ENCODE peak calls at places on chromosomes 11 and 22, in nine cellular contexts. One of them, this sample, is unnamed.

GRCh38 chr11:65121447-65121864 is 478 bp downstream of the FAU start:
- DNase-seq in stimulated activated naive CD4-positive, alpha-beta T cell: no peak
- DNase-seq in RPMI7951: no peak
- DNase-seq in activated T-cell treated with anti-CD3 and anti-CD28 coated beads for 1 hour: no peak
- DNase-seq in suprapubic skin: peak
- DNase-seq in erythroblast: peak
- DNase-seq in endothelial cell: peak
- DNase-seq in cardiac fibroblast: no peak
- DNase-seq in left cardiac atrium: no peak
- DNase-seq in this sample: no peak

GRCh38 chr22:31556627-31557203 is 60.4 kb downstream of the SFI1 start:
- DNase-seq in endothelial cell: peak
- DNase-seq in suprapubic skin: no peak
- DNase-seq in cardiac fibroblast: peak
- DNase-seq in left cardiac atrium: no peak
- DNase-seq in stimulated activated naive CD4-positive, alpha-beta T cell: no peak
- DNase-seq in erythroblast: peak
- DNase-seq in activated T-cell treated with anti-CD3 and anti-CD28 coated beads for 1 hour: no peak
- DNase-seq in RPMI7951: peak
- DNase-seq in this sample: no peak

GRCh38 chr11:118625036-118625690 is 17.7 kb downstream of the PHLDB1 start:
- DNase-seq in stimulated activated naive CD4-positive, alpha-beta T cell: no peak
- DNase-seq in endothelial cell: no peak
- DNase-seq in activated T-cell treated with anti-CD3 and anti-CD28 coated beads for 1 hour: no peak
- DNase-seq in cardiac fibroblast: no peak
- DNase-seq in left cardiac atrium: no peak
- DNase-seq in suprapubic skin: no peak
- DNase-seq in erythroblast: no peak
- DNase-seq in RPMI7951: no peak
- DNase-seq in this sample: no peak

GRCh38 chr11:65565624-65566453 is 4.4 kb upstream of the ZNRD2 start:
- DNase-seq in stimulated activated naive CD4-positive, alpha-beta T cell: no peak
- DNase-seq in cardiac fibroblast: peak
- DNase-seq in endothelial cell: no peak
- DNase-seq in left cardiac atrium: no peak
- DNase-seq in RPMI7951: no peak
- DNase-seq in erythroblast: no peak
- DNase-seq in activated T-cell treated with anti-CD3 and anti-CD28 coated beads for 1 hour: no peak
- DNase-seq in suprapubic skin: no peak
- DNase-seq in this sample: no peak

GRCh38 chr22:22042009-22042408 is 59.4 kb upstream of the TOP3B start:
- DNase-seq in erythroblast: no peak
- DNase-seq in left cardiac atrium: no peak
- DNase-seq in RPMI7951: no peak
- DNase-seq in activated T-cell treated with anti-CD3 and anti-CD28 coated beads for 1 hour: no peak
- DNase-seq in stimulated activated naive CD4-positive, alpha-beta T cell: no peak
- DNase-seq in cardiac fibroblast: no peak
- DNase-seq in endothelial cell: no peak
- DNase-seq in suprapubic skin: no peak
- DNase-seq in this sample: no peak

GRCh38 chr22:27135582-27135981 is 478.2 kb downstream of the MIAT start:
- DNase-seq in RPMI7951: peak
- DNase-seq in cardiac fibroblast: peak
- DNase-seq in endothelial cell: no peak
- DNase-seq in stimulated activated naive CD4-positive, alpha-beta T cell: no peak
- DNase-seq in left cardiac atrium: no peak
- DNase-seq in activated T-cell treated with anti-CD3 and anti-CD28 coated beads for 1 hour: no peak
- DNase-seq in erythroblast: no peak
- DNase-seq in suprapubic skin: no peak
- DNase-seq in this sample: no peak

GRCh38 chr11:1055990-1056771 is 18.5 kb upstream of the MUC2 start:
- DNase-seq in cardiac fibroblast: no peak
- DNase-seq in left cardiac atrium: no peak
- DNase-seq in suprapubic skin: no peak
- DNase-seq in erythroblast: no peak
- DNase-seq in stimulated activated naive CD4-positive, alpha-beta T cell: no peak
- DNase-seq in endothelial cell: no peak
- DNase-seq in activated T-cell treated with anti-CD3 and anti-CD28 coated beads for 1 hour: no peak
- DNase-seq in RPMI7951: no peak
- DNase-seq in this sample: no peak

GRCh38 chr22:26053737-26054316 is 115.4 kb upstream of the SEZ6L start:
- DNase-seq in endothelial cell: no peak
- DNase-seq in activated T-cell treated with anti-CD3 and anti-CD28 coated beads for 1 hour: no peak
- DNase-seq in cardiac fibroblast: no peak
- DNase-seq in RPMI7951: no peak
- DNase-seq in suprapubic skin: no peak
- DNase-seq in erythroblast: no peak
- DNase-seq in left cardiac atrium: no peak
- DNase-seq in stimulated activated naive CD4-positive, alpha-beta T cell: no peak
- DNase-seq in this sample: no peak

GRCh38 chr11:75155570-75156422 is 4.9 kb downstream of the SLCO2B1 start:
- DNase-seq in RPMI7951: peak
- DNase-seq in suprapubic skin: no peak
- DNase-seq in endothelial cell: no peak
- DNase-seq in cardiac fibroblast: peak
- DNase-seq in erythroblast: no peak
- DNase-seq in left cardiac atrium: no peak
- DNase-seq in activated T-cell treated with anti-CD3 and anti-CD28 coated beads for 1 hour: no peak
- DNase-seq in stimulated activated naive CD4-positive, alpha-beta T cell: no peak
- DNase-seq in this sample: no peak

GRCh38 chr11:57792870-57793269 is 31.3 kb downstream of the CTNND1 start:
- DNase-seq in left cardiac atrium: no peak
- DNase-seq in endothelial cell: no peak
- DNase-seq in activated T-cell treated with anti-CD3 and anti-CD28 coated beads for 1 hour: no peak
- DNase-seq in erythroblast: no peak
- DNase-seq in stimulated activated naive CD4-positive, alpha-beta T cell: no peak
- DNase-seq in cardiac fibroblast: no peak
- DNase-seq in RPMI7951: peak
- DNase-seq in suprapubic skin: no peak
- DNase-seq in this sample: no peak

GRCh38 chr22:21951931-21952465 is 650 bp downstream of the PPM1F start:
- DNase-seq in RPMI7951: peak
- DNase-seq in erythroblast: peak
- DNase-seq in stimulated activated naive CD4-positive, alpha-beta T cell: peak
- DNase-seq in cardiac fibroblast: peak
- DNase-seq in left cardiac atrium: peak
- DNase-seq in suprapubic skin: no peak
- DNase-seq in activated T-cell treated with anti-CD3 and anti-CD28 coated beads for 1 hour: peak
- DNase-seq in endothelial cell: peak
- DNase-seq in this sample: peak

GRCh38 chr11:125167954-125168821 is 3.6 kb downstream of the PKNOX2 start:
- DNase-seq in activated T-cell treated with anti-CD3 and anti-CD28 coated beads for 1 hour: no peak
- DNase-seq in RPMI7951: peak
- DNase-seq in stimulated activated naive CD4-positive, alpha-beta T cell: no peak
- DNase-seq in erythroblast: no peak
- DNase-seq in cardiac fibroblast: peak
- DNase-seq in suprapubic skin: no peak
- DNase-seq in left cardiac atrium: no peak
- DNase-seq in endothelial cell: no peak
- DNase-seq in this sample: no peak

GRCh38 chr11:115498354-115498753 is 5.9 kb downstream of the CADM1 start:
- DNase-seq in cardiac fibroblast: no peak
- DNase-seq in erythroblast: no peak
- DNase-seq in stimulated activated naive CD4-positive, alpha-beta T cell: no peak
- DNase-seq in left cardiac atrium: no peak
- DNase-seq in RPMI7951: no peak
- DNase-seq in activated T-cell treated with anti-CD3 and anti-CD28 coated beads for 1 hour: no peak
- DNase-seq in endothelial cell: no peak
- DNase-seq in suprapubic skin: no peak
- DNase-seq in this sample: no peak

GRCh38 chr22:25057013-25057881 is 104.7 kb downstream of the KIAA1671 start:
- DNase-seq in endothelial cell: peak
- DNase-seq in suprapubic skin: peak
- DNase-seq in stimulated activated naive CD4-positive, alpha-beta T cell: peak
- DNase-seq in RPMI7951: peak
- DNase-seq in activated T-cell treated with anti-CD3 and anti-CD28 coated beads for 1 hour: peak
- DNase-seq in erythroblast: peak
- DNase-seq in cardiac fibroblast: peak
- DNase-seq in left cardiac atrium: peak
- DNase-seq in this sample: peak

GRCh38 chr22:43094085-43094484 is 4.9 kb upstream of the TTLL1 start:
- DNase-seq in stimulated activated naive CD4-positive, alpha-beta T cell: no peak
- DNase-seq in endothelial cell: no peak
- DNase-seq in left cardiac atrium: peak
- DNase-seq in activated T-cell treated with anti-CD3 and anti-CD28 coated beads for 1 hour: no peak
- DNase-seq in RPMI7951: peak
- DNase-seq in suprapubic skin: no peak
- DNase-seq in cardiac fibroblast: no peak
- DNase-seq in erythroblast: peak
- DNase-seq in this sample: peak

GRCh38 chr22:47357086-47357485 is 594.6 kb downstream of the TBC1D22A start:
- DNase-seq in left cardiac atrium: no peak
- DNase-seq in activated T-cell treated with anti-CD3 and anti-CD28 coated beads for 1 hour: no peak
- DNase-seq in endothelial cell: no peak
- DNase-seq in stimulated activated naive CD4-positive, alpha-beta T cell: no peak
- DNase-seq in erythroblast: no peak
- DNase-seq in RPMI7951: no peak
- DNase-seq in suprapubic skin: no peak
- DNase-seq in cardiac fibroblast: no peak
- DNase-seq in this sample: peak

GRCh38 chr11:65546217-65546958 is 11.8 kb downstream of the LTBP3 start:
- DNase-seq in stimulated activated naive CD4-positive, alpha-beta T cell: peak
- DNase-seq in endothelial cell: peak
- DNase-seq in suprapubic skin: peak
- DNase-seq in erythroblast: peak
- DNase-seq in cardiac fibroblast: no peak
- DNase-seq in activated T-cell treated with anti-CD3 and anti-CD28 coated beads for 1 hour: peak
- DNase-seq in RPMI7951: no peak
- DNase-seq in left cardiac atrium: peak
- DNase-seq in this sample: peak

GRCh38 chr11:104163100-104164027 is 583 bp downstream of the PDGFD start:
- DNase-seq in activated T-cell treated with anti-CD3 and anti-CD28 coated beads for 1 hour: no peak
- DNase-seq in erythroblast: peak
- DNase-seq in left cardiac atrium: peak
- DNase-seq in cardiac fibroblast: peak
- DNase-seq in stimulated activated naive CD4-positive, alpha-beta T cell: no peak
- DNase-seq in endothelial cell: peak
- DNase-seq in RPMI7951: no peak
- DNase-seq in suprapubic skin: no peak
- DNase-seq in this sample: peak

GRCh38 chr11:47296045-47296444 is 26.1 kb downstream of the MADD start:
- DNase-seq in stimulated activated naive CD4-positive, alpha-beta T cell: no peak
- DNase-seq in RPMI7951: no peak
- DNase-seq in activated T-cell treated with anti-CD3 and anti-CD28 coated beads for 1 hour: no peak
- DNase-seq in left cardiac atrium: no peak
- DNase-seq in cardiac fibroblast: no peak
- DNase-seq in suprapubic skin: no peak
- DNase-seq in erythroblast: no peak
- DNase-seq in endothelial cell: no peak
- DNase-seq in this sample: no peak

GRCh38 chr11:86765146-86765663 is 35.1 kb upstream of the PRSS23 start:
- DNase-seq in RPMI7951: no peak
- DNase-seq in left cardiac atrium: no peak
- DNase-seq in stimulated activated naive CD4-positive, alpha-beta T cell: no peak
- DNase-seq in erythroblast: no peak
- DNase-seq in endothelial cell: no peak
- DNase-seq in suprapubic skin: no peak
- DNase-seq in cardiac fibroblast: peak
- DNase-seq in activated T-cell treated with anti-CD3 and anti-CD28 coated beads for 1 hour: no peak
- DNase-seq in this sample: no peak

GRCh38 chr11:106724293-106724892 is 293.9 kb downstream of the GUCY1A2 start:
- DNase-seq in stimulated activated naive CD4-positive, alpha-beta T cell: no peak
- DNase-seq in cardiac fibroblast: peak
- DNase-seq in left cardiac atrium: no peak
- DNase-seq in RPMI7951: peak
- DNase-seq in erythroblast: no peak
- DNase-seq in endothelial cell: no peak
- DNase-seq in suprapubic skin: no peak
- DNase-seq in activated T-cell treated with anti-CD3 and anti-CD28 coated beads for 1 hour: no peak
- DNase-seq in this sample: no peak

GRCh38 chr11:29183301-29183700 is 833.5 kb downstream of the KCNA4 start:
- DNase-seq in left cardiac atrium: no peak
- DNase-seq in RPMI7951: no peak
- DNase-seq in stimulated activated naive CD4-positive, alpha-beta T cell: no peak
- DNase-seq in activated T-cell treated with anti-CD3 and anti-CD28 coated beads for 1 hour: no peak
- DNase-seq in endothelial cell: no peak
- DNase-seq in suprapubic skin: no peak
- DNase-seq in erythroblast: no peak
- DNase-seq in cardiac fibroblast: no peak
- DNase-seq in this sample: no peak

GRCh38 chr11:31887180-31887579 is 76.1 kb upstream of the PAX6 start:
- DNase-seq in left cardiac atrium: no peak
- DNase-seq in RPMI7951: no peak
- DNase-seq in cardiac fibroblast: no peak
- DNase-seq in erythroblast: peak
- DNase-seq in activated T-cell treated with anti-CD3 and anti-CD28 coated beads for 1 hour: no peak
- DNase-seq in suprapubic skin: no peak
- DNase-seq in stimulated activated naive CD4-positive, alpha-beta T cell: no peak
- DNase-seq in endothelial cell: no peak
- DNase-seq in this sample: no peak

GRCh38 chr11:108733479-108734116 is 68.7 kb downstream of the DDX10 start:
- DNase-seq in activated T-cell treated with anti-CD3 and anti-CD28 coated beads for 1 hour: no peak
- DNase-seq in left cardiac atrium: no peak
- DNase-seq in suprapubic skin: no peak
- DNase-seq in RPMI7951: peak
- DNase-seq in erythroblast: no peak
- DNase-seq in endothelial cell: no peak
- DNase-seq in stimulated activated naive CD4-positive, alpha-beta T cell: no peak
- DNase-seq in cardiac fibroblast: peak
- DNase-seq in this sample: no peak

GRCh38 chr22:36617694-36618522 is 85.6 kb downstream of the CACNG2 start:
- DNase-seq in erythroblast: no peak
- DNase-seq in endothelial cell: no peak
- DNase-seq in activated T-cell treated with anti-CD3 and anti-CD28 coated beads for 1 hour: no peak
- DNase-seq in cardiac fibroblast: no peak
- DNase-seq in suprapubic skin: no peak
- DNase-seq in RPMI7951: no peak
- DNase-seq in stimulated activated naive CD4-positive, alpha-beta T cell: no peak
- DNase-seq in left cardiac atrium: no peak
- DNase-seq in this sample: no peak

GRCh38 chr22:20804650-20805049 is 30.7 kb downstream of the SERPIND1 start:
- DNase-seq in erythroblast: no peak
- DNase-seq in endothelial cell: no peak
- DNase-seq in suprapubic skin: no peak
- DNase-seq in left cardiac atrium: no peak
- DNase-seq in activated T-cell treated with anti-CD3 and anti-CD28 coated beads for 1 hour: no peak
- DNase-seq in cardiac fibroblast: no peak
- DNase-seq in RPMI7951: no peak
- DNase-seq in stimulated activated naive CD4-positive, alpha-beta T cell: no peak
- DNase-seq in this sample: no peak